ENCODE peak calls at places on chromosomes 4 and X, in seven cellular contexts. One of them, this sample, is unnamed. For H3K36me3, the result is how much of the 10 kb centered on the place peaks cover.

GRCh38 chr4:2924765-2925301 is 38.4 kb downstream of the NOP14 start:
- DNase-seq in upper lobe of right lung: peak
- DNase-seq in adrenal gland: peak
- DNase-seq in transverse colon: no peak
- DNase-seq in naive thymus-derived CD4-positive, alpha-beta T cell: no peak
- DNase-seq in tibial nerve: no peak
- DNase-seq in CD8-positive, alpha-beta memory T cell: no peak
- DNase-seq in this sample: peak

GRCh38 chrX:23902419-23902818 is 5.3 kb downstream of the APOO start:
- DNase-seq in adrenal gland: no peak
- DNase-seq in transverse colon: no peak
- DNase-seq in tibial nerve: no peak
- DNase-seq in CD8-positive, alpha-beta memory T cell: peak
- DNase-seq in naive thymus-derived CD4-positive, alpha-beta T cell: peak
- DNase-seq in upper lobe of right lung: no peak
- DNase-seq in this sample: no peak

GRCh38 chr4:80592950-80593349 is 257.4 kb downstream of the CFAP299 start:
- DNase-seq in CD8-positive, alpha-beta memory T cell: no peak
- DNase-seq in tibial nerve: no peak
- DNase-seq in adrenal gland: no peak
- DNase-seq in upper lobe of right lung: no peak
- DNase-seq in transverse colon: no peak
- DNase-seq in naive thymus-derived CD4-positive, alpha-beta T cell: peak
- DNase-seq in this sample: no peak

GRCh38 chr4:78720994-78721677 is 55.0 kb upstream of the BMP2K start:
- DNase-seq in naive thymus-derived CD4-positive, alpha-beta T cell: peak
- DNase-seq in transverse colon: peak
- DNase-seq in tibial nerve: peak
- DNase-seq in adrenal gland: peak
- DNase-seq in CD8-positive, alpha-beta memory T cell: peak
- DNase-seq in upper lobe of right lung: no peak
- DNase-seq in this sample: no peak

GRCh38 chrX:9525511-9526248 is 60.8 kb downstream of the TBL1X start:
- DNase-seq in tibial nerve: no peak
- DNase-seq in naive thymus-derived CD4-positive, alpha-beta T cell: no peak
- DNase-seq in transverse colon: no peak
- DNase-seq in CD8-positive, alpha-beta memory T cell: no peak
- DNase-seq in upper lobe of right lung: no peak
- DNase-seq in adrenal gland: no peak
- DNase-seq in this sample: no peak

GRCh38 chrX:69372435-69372834 is 131.7 kb upstream of the NALF2 start:
- DNase-seq in upper lobe of right lung: no peak
- DNase-seq in transverse colon: no peak
- DNase-seq in CD8-positive, alpha-beta memory T cell: no peak
- DNase-seq in naive thymus-derived CD4-positive, alpha-beta T cell: no peak
- DNase-seq in tibial nerve: no peak
- DNase-seq in adrenal gland: no peak
- DNase-seq in this sample: no peak

GRCh38 chrX:154815274-154815818 is 10.1 kb upstream of the MPP1 start:
- DNase-seq in naive thymus-derived CD4-positive, alpha-beta T cell: no peak
- DNase-seq in upper lobe of right lung: no peak
- DNase-seq in adrenal gland: no peak
- DNase-seq in CD8-positive, alpha-beta memory T cell: no peak
- DNase-seq in tibial nerve: no peak
- DNase-seq in transverse colon: no peak
- DNase-seq in this sample: no peak

GRCh38 chr4:39415678-39416283 is 9.1 kb downstream of the KLB start:
- DNase-seq in tibial nerve: no peak
- DNase-seq in upper lobe of right lung: no peak
- DNase-seq in transverse colon: no peak
- DNase-seq in CD8-positive, alpha-beta memory T cell: no peak
- DNase-seq in naive thymus-derived CD4-positive, alpha-beta T cell: no peak
- DNase-seq in adrenal gland: no peak
- DNase-seq in this sample: no peak

GRCh38 chrX:63657821-63658220 is 127.2 kb downstream of the ARHGEF9 start:
- DNase-seq in tibial nerve: peak
- DNase-seq in naive thymus-derived CD4-positive, alpha-beta T cell: no peak
- DNase-seq in transverse colon: no peak
- DNase-seq in CD8-positive, alpha-beta memory T cell: no peak
- DNase-seq in adrenal gland: peak
- DNase-seq in upper lobe of right lung: peak
- DNase-seq in this sample: no peak

GRCh38 chr4:41590591-41590990 is 52.6 kb downstream of the LIMCH1 start:
- DNase-seq in upper lobe of right lung: no peak
- DNase-seq in transverse colon: no peak
- DNase-seq in tibial nerve: no peak
- DNase-seq in CD8-positive, alpha-beta memory T cell: no peak
- DNase-seq in adrenal gland: peak
- DNase-seq in naive thymus-derived CD4-positive, alpha-beta T cell: no peak
- DNase-seq in this sample: no peak

GRCh38 chr4:109294468-109295020 is 7.9 kb downstream of the COL25A1 start:
- DNase-seq in transverse colon: no peak
- DNase-seq in adrenal gland: no peak
- DNase-seq in tibial nerve: no peak
- DNase-seq in CD8-positive, alpha-beta memory T cell: no peak
- DNase-seq in upper lobe of right lung: no peak
- DNase-seq in naive thymus-derived CD4-positive, alpha-beta T cell: no peak
- DNase-seq in this sample: no peak

GRCh38 chrX:34578237-34578636 is 78.8 kb downstream of the TMEM47 start:
- DNase-seq in adrenal gland: no peak
- DNase-seq in upper lobe of right lung: no peak
- DNase-seq in transverse colon: no peak
- DNase-seq in naive thymus-derived CD4-positive, alpha-beta T cell: no peak
- DNase-seq in tibial nerve: peak
- DNase-seq in CD8-positive, alpha-beta memory T cell: no peak
- DNase-seq in this sample: no peak

GRCh38 chr4:81030061-81030616 is 369 bp upstream of the BMP3 start:
- DNase-seq in upper lobe of right lung: no peak
- DNase-seq in naive thymus-derived CD4-positive, alpha-beta T cell: no peak
- DNase-seq in transverse colon: no peak
- DNase-seq in tibial nerve: no peak
- DNase-seq in CD8-positive, alpha-beta memory T cell: no peak
- DNase-seq in adrenal gland: no peak
- DNase-seq in this sample: no peak

GRCh38 chrX:110180928-110181310 is 137.0 kb downstream of the AMMECR1 start:
- DNase-seq in transverse colon: no peak
- DNase-seq in upper lobe of right lung: no peak
- DNase-seq in tibial nerve: no peak
- DNase-seq in adrenal gland: no peak
- DNase-seq in naive thymus-derived CD4-positive, alpha-beta T cell: no peak
- DNase-seq in CD8-positive, alpha-beta memory T cell: no peak
- DNase-seq in this sample: no peak

GRCh38 chr4:144955104-144955503 is 142.9 kb downstream of the ANAPC10 start:
- DNase-seq in transverse colon: no peak
- DNase-seq in naive thymus-derived CD4-positive, alpha-beta T cell: no peak
- DNase-seq in CD8-positive, alpha-beta memory T cell: no peak
- DNase-seq in upper lobe of right lung: no peak
- DNase-seq in tibial nerve: no peak
- DNase-seq in adrenal gland: no peak
- DNase-seq in this sample: no peak

GRCh38 chrX:30261012-30261411 is 14.1 kb downstream of the MAGEB1 start:
- DNase-seq in transverse colon: no peak
- DNase-seq in upper lobe of right lung: no peak
- DNase-seq in CD8-positive, alpha-beta memory T cell: no peak
- DNase-seq in tibial nerve: no peak
- DNase-seq in naive thymus-derived CD4-positive, alpha-beta T cell: no peak
- DNase-seq in adrenal gland: no peak
- DNase-seq in this sample: no peak

GRCh38 chr4:81198151-81198550 is 16.9 kb downstream of the PRKG2 start:
- DNase-seq in adrenal gland: no peak
- DNase-seq in naive thymus-derived CD4-positive, alpha-beta T cell: no peak
- DNase-seq in CD8-positive, alpha-beta memory T cell: no peak
- DNase-seq in tibial nerve: no peak
- DNase-seq in upper lobe of right lung: no peak
- DNase-seq in transverse colon: no peak
- DNase-seq in this sample: no peak

GRCh38 chr4:169677150-169677732 is 56.9 kb downstream of the CLCN3 start:
- DNase-seq in tibial nerve: no peak
- DNase-seq in naive thymus-derived CD4-positive, alpha-beta T cell: no peak
- DNase-seq in adrenal gland: no peak
- DNase-seq in CD8-positive, alpha-beta memory T cell: no peak
- DNase-seq in transverse colon: no peak
- DNase-seq in upper lobe of right lung: no peak
- DNase-seq in this sample: no peak
- H3K27ac ChIP-seq in tibial nerve: no peak
- H3K27ac ChIP-seq in naive thymus-derived CD4-positive, alpha-beta T cell: no peak
- H3K27ac ChIP-seq in adrenal gland: no peak
- H3K27ac ChIP-seq in CD8-positive, alpha-beta memory T cell: no peak
- H3K27ac ChIP-seq in transverse colon: no peak
- H3K27ac ChIP-seq in upper lobe of right lung: no peak
- H3K27ac ChIP-seq in this sample: no peak

GRCh38 chr4:112736718-112737135 is 99.8 kb downstream of the LARP7 start:
- DNase-seq in CD8-positive, alpha-beta memory T cell: no peak
- DNase-seq in tibial nerve: no peak
- DNase-seq in adrenal gland: no peak
- DNase-seq in transverse colon: no peak
- DNase-seq in upper lobe of right lung: no peak
- DNase-seq in naive thymus-derived CD4-positive, alpha-beta T cell: no peak
- DNase-seq in this sample: no peak
- H3K4me3 ChIP-seq in CD8-positive, alpha-beta memory T cell: no peak
- H3K4me3 ChIP-seq in tibial nerve: no peak
- H3K4me3 ChIP-seq in adrenal gland: no peak
- H3K4me3 ChIP-seq in transverse colon: no peak
- H3K4me3 ChIP-seq in upper lobe of right lung: no peak
- H3K4me3 ChIP-seq in naive thymus-derived CD4-positive, alpha-beta T cell: no peak
- H3K4me3 ChIP-seq in this sample: no peak

DNA sequence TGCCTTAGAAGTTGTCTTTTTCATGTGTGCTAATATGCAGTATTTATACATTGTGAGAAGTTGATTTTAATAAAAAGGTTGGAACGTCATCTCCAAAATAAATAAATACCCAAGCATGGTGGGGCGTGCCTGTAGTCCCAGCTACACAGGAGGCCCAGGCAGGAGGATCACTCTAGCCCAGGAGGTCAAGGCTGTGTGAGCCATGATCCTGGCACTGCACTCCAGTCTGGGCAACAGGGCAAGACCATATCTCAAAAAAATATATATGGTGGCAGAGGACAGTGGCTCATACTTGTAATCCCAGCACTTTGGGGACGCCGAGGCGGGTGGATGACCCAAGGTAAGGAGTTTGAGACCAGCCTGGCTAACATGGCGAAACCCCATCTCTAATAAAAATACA is 6.4 kb downstream of the SLBP start:
- DNase-seq in upper lobe of right lung: peak
- DNase-seq in adrenal gland: no peak
- DNase-seq in naive thymus-derived CD4-positive, alpha-beta T cell: no peak
- DNase-seq in transverse colon: no peak
- DNase-seq in CD8-positive, alpha-beta memory T cell: no peak
- DNase-seq in tibial nerve: no peak
- DNase-seq in this sample: no peak
- H3K36me3 ChIP-seq in upper lobe of right lung: half or more
- H3K36me3 ChIP-seq in adrenal gland: under half
- H3K36me3 ChIP-seq in naive thymus-derived CD4-positive, alpha-beta T cell: under half
- H3K36me3 ChIP-seq in transverse colon: under half
- H3K36me3 ChIP-seq in CD8-positive, alpha-beta memory T cell: under half
- H3K36me3 ChIP-seq in tibial nerve: under half
- H3K36me3 ChIP-seq in this sample: under half

GRCh38 chr4:77031544-77031943 is 44.2 kb downstream of the CCNI start:
- DNase-seq in tibial nerve: no peak
- DNase-seq in adrenal gland: no peak
- DNase-seq in transverse colon: no peak
- DNase-seq in upper lobe of right lung: no peak
- DNase-seq in naive thymus-derived CD4-positive, alpha-beta T cell: no peak
- DNase-seq in CD8-positive, alpha-beta memory T cell: peak
- DNase-seq in this sample: no peak

GRCh38 chr4:77036206-77036605 is 39.6 kb downstream of the CCNI start:
- DNase-seq in tibial nerve: no peak
- DNase-seq in upper lobe of right lung: no peak
- DNase-seq in adrenal gland: no peak
- DNase-seq in CD8-positive, alpha-beta memory T cell: no peak
- DNase-seq in naive thymus-derived CD4-positive, alpha-beta T cell: no peak
- DNase-seq in transverse colon: no peak
- DNase-seq in this sample: no peak

GRCh38 chr4:77040265-77040664 is 35.5 kb downstream of the CCNI start:
- DNase-seq in upper lobe of right lung: no peak
- DNase-seq in adrenal gland: no peak
- DNase-seq in transverse colon: no peak
- DNase-seq in naive thymus-derived CD4-positive, alpha-beta T cell: no peak
- DNase-seq in CD8-positive, alpha-beta memory T cell: no peak
- DNase-seq in tibial nerve: no peak
- DNase-seq in this sample: no peak

GRCh38 chr4:77037736-77038135 is 38.1 kb downstream of the CCNI start:
- DNase-seq in upper lobe of right lung: no peak
- DNase-seq in adrenal gland: no peak
- DNase-seq in tibial nerve: no peak
- DNase-seq in naive thymus-derived CD4-positive, alpha-beta T cell: no peak
- DNase-seq in transverse colon: no peak
- DNase-seq in CD8-positive, alpha-beta memory T cell: no peak
- DNase-seq in this sample: no peak

DNA sequence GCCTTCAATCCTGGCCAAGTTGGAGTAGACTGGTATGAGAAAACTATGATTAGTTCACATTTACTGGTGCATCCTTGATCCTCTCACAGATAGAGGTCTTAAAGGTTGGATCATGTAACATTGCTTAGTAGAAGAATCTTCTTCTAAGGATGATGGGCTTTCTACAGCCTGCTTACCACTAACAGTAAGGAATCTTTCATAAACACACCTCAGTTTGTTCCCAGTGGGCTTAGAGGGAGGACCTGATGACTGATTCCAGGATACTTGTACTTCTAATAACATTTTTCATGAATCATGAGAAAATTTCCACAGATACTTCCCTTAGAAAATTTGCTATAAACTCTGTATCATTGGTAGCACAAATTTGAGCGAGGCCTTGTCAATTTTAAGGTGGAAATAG is 40.6 kb downstream of the CCNI start:
- DNase-seq in adrenal gland: no peak
- DNase-seq in tibial nerve: no peak
- DNase-seq in CD8-positive, alpha-beta memory T cell: no peak
- DNase-seq in naive thymus-derived CD4-positive, alpha-beta T cell: no peak
- DNase-seq in transverse colon: no peak
- DNase-seq in upper lobe of right lung: no peak
- DNase-seq in this sample: no peak
- H3K27ac ChIP-seq in adrenal gland: no peak
- H3K27ac ChIP-seq in tibial nerve: peak
- H3K27ac ChIP-seq in CD8-positive, alpha-beta memory T cell: no peak
- H3K27ac ChIP-seq in naive thymus-derived CD4-positive, alpha-beta T cell: no peak
- H3K27ac ChIP-seq in transverse colon: no peak
- H3K27ac ChIP-seq in upper lobe of right lung: no peak
- H3K27ac ChIP-seq in this sample: no peak

GRCh38 chrX:2710496-2710895 is 19.4 kb downstream of the CD99 start:
- DNase-seq in transverse colon: no peak
- DNase-seq in upper lobe of right lung: no peak
- DNase-seq in CD8-positive, alpha-beta memory T cell: no peak
- DNase-seq in tibial nerve: no peak
- DNase-seq in adrenal gland: no peak
- DNase-seq in naive thymus-derived CD4-positive, alpha-beta T cell: no peak
- DNase-seq in this sample: no peak
- H3K4me3 ChIP-seq in transverse colon: peak
- H3K4me3 ChIP-seq in upper lobe of right lung: peak
- H3K4me3 ChIP-seq in CD8-positive, alpha-beta memory T cell: peak
- H3K4me3 ChIP-seq in tibial nerve: no peak
- H3K4me3 ChIP-seq in adrenal gland: peak
- H3K4me3 ChIP-seq in naive thymus-derived CD4-positive, alpha-beta T cell: peak
- H3K4me3 ChIP-seq in this sample: no peak